ENCODE peak calls at places on chromosomes 3 and 15, in four cellular contexts. H is NCI-H510A treated with DMSO at 0.1 percent for 48 hours; I is activated CD8-positive, alpha-beta memory T cell treated with anti-CD3 and anti-CD28 coated beads, Interleukin-2, amount 50 U/mL, for 4 hours; D is lower lobe of right lung. T is an unnamed sample.

GRCh38 chr3:120420855-120421570 is 29.8 kb downstream of the FSTL1 start:
- DNase-seq in D (no peak), H (no peak), I (no peak), T (no peak)

GRCh38 chr3:140298043-140298442 is 363.1 kb downstream of the CLSTN2 start:
- DNase-seq in I (no peak), D (no peak), H (no peak), T (no peak)

GRCh38 chr3:2967851-2968250 is 142.3 kb downstream of the IL5RA start:
- DNase-seq in I (no peak), D (no peak), H (no peak), T (no peak)

GRCh38 chr3:46280105-46280797 is 38.0 kb downstream of the CCR3 start:
- DNase-seq in D (no peak), I (peak; percentile 46), H (no peak), T (peak; percentile 20)

GRCh38 chr15:57652481-57652880 is 54.0 kb upstream of the POLR2M start:
- DNase-seq in H (no peak), D (no peak), I (no peak), T (no peak)

GRCh38 chr15:33234019-33234418 is 39.5 kb upstream of the FMN1 start:
- DNase-seq in I (no peak), D (no peak), H (peak; percentile 41), T (no peak)

GRCh38 chr3:124438813-124439212 is 291.4 kb upstream of the UMPS start:
- DNase-seq in D (no peak), I (no peak), H (no peak), T (no peak)

GRCh38 chr3:124383051-124383450 is 347.2 kb upstream of the UMPS start:
- DNase-seq in H (no peak), D (no peak), I (no peak), T (no peak)

GRCh38 chr3:76570436-76571057 is 469.4 kb upstream of the ROBO2 start:
- DNase-seq in I (no peak), H (peak; percentile 15), D (no peak), T (no peak)

GRCh38 chr3:12194209-12194608 is 35.5 kb upstream of the TIMP4 start:
- DNase-seq in I (no peak), H (no peak), D (no peak), T (no peak)

GRCh38 chr3:111796566-111796965 is 62.5 kb upstream of the PHLDB2 start:
- DNase-seq in H (no peak), I (no peak), D (no peak), T (no peak)

GRCh38 chr3:4373669-4374068 is 70.5 kb downstream of the SETMAR start:
- DNase-seq in D (no peak), I (no peak), H (no peak), T (no peak)

GRCh38 chr15:59178151-59178705 is 28.4 kb upstream of the LDHAL6B start:
- DNase-seq in I (no peak), H (peak; percentile 41), D (no peak), T (no peak)

GRCh38 chr3:145015243-145015642 is 1043.6 kb downstream of the DIPK2A start:
- DNase-seq in I (no peak), D (no peak), H (no peak), T (no peak)

GRCh38 chr15:37981781-37982180 is 47.3 kb downstream of the TMCO5A start:
- DNase-seq in H (peak; percentile 5), D (no peak), I (no peak), T (no peak)

GRCh38 chr3:41863024-41863423 is 98.9 kb downstream of the ULK4 start:
- DNase-seq in H (no peak), D (no peak), I (no peak), T (no peak)

GRCh38 chr3:169929830-169930519 is 18.6 kb downstream of the SAMD7 start:
- DNase-seq in H (peak; percentile 22), D (no peak), I (no peak), T (no peak)

GRCh38 chr15:61537337-61537736 is 308.2 kb upstream of the RORA start:
- DNase-seq in H (no peak), I (no peak), D (no peak), T (no peak)

GRCh38 chr3:133387341-133387740 is 12.5 kb upstream of the BFSP2 start:
- DNase-seq in D (no peak), I (no peak), H (no peak), T (no peak)

GRCh38 chr3:39302178-39302577 is 22.3 kb upstream of the CX3CR1 start:
- DNase-seq in H (no peak), D (no peak), I (no peak), T (no peak)

GRCh38 chr3:36959821-36960220 is 15.0 kb upstream of the TRANK1 start:
- DNase-seq in H (no peak), I (no peak), D (no peak), T (no peak)

GRCh38 chr3:124078978-124079911 is 87.3 kb upstream of the ROPN1 start:
- DNase-seq in D (no peak), I (no peak), H (peak; percentile 32), T (no peak)

GRCh38 chr3:64900916-64901903 is 213.4 kb upstream of the ADAMTS9 start:
- DNase-seq in D (no peak), H (no peak), I (no peak), T (no peak)

GRCh38 chr3:138479355-138479964 is 45.0 kb downstream of the ESYT3 start:
- DNase-seq in D (peak; percentile 16), I (no peak), H (peak; percentile 22), T (no peak)

GRCh38 chr3:7205535-7206331 is 344.8 kb downstream of the GRM7 start:
- DNase-seq in D (no peak), H (no peak), I (no peak), T (no peak)

GRCh38 chr3:11720220-11721113 is 76.8 kb upstream of the VGLL4 start:
- DNase-seq in I (peak; percentile 46), D (peak; percentile 88), H (peak; percentile 53), T (peak; percentile 50)

GRCh38 chr15:66948294-66948693 is 117.1 kb upstream of the SMAD3 start:
- DNase-seq in I (no peak), D (no peak), H (no peak), T (no peak)

GRCh38 chr3:25576836-25577454 is 87.8 kb downstream of the TOP2B start:
- DNase-seq in H (no peak), I (no peak), D (no peak), T (no peak)

GRCh38 chr3:186314896-186315295 is 47.1 kb downstream of the DGKG start:
- DNase-seq in I (no peak), H (no peak), D (no peak), T (no peak)

GRCh38 chr15:39852237-39852636 is 67.8 kb downstream of the GPR176 start:
- DNase-seq in D (no peak), H (no peak), I (no peak), T (no peak)

GRCh38 chr3:38109580-38110313 is 27.2 kb downstream of the ACAA1 start:
- DNase-seq in I (no peak), H (no peak), D (peak; percentile 33), T (no peak)